ENCODE peak calls at places on chromosomes 2 and 18, in six cellular contexts. T, B, Z, D, Q and O are unnamed samples. For H3K4me1, the result is how much of the 10 kb centered on the place peaks cover.

GRCh38 chr2:224357098-224357901 is 44.6 kb downstream of the FAM124B start:
- DNase-seq in T (peak), B (no peak), Z (peak), D (no peak), Q (no peak), O (no peak)

GRCh38 chr2:8149011-8149410 is 532.8 kb upstream of the ID2 start:
- DNase-seq in T (no peak), B (no peak), Z (no peak), D (no peak), Q (no peak), O (no peak)

GRCh38 chr2:105427485-105427884 is 28.6 kb upstream of the FHL2 start:
- DNase-seq in T (no peak), B (no peak), Z (no peak), D (no peak), Q (no peak), O (no peak)

GRCh38 chr2:222448806-222449205 is 24.5 kb downstream of the SGPP2 start:
- DNase-seq in T (peak), B (no peak), Z (no peak), D (no peak), Q (peak), O (no peak)

GRCh38 chr18:35335861-35336260 is 8.4 kb downstream of the ZNF24 start:
- DNase-seq in T (no peak), B (no peak), Z (no peak), D (no peak), Q (no peak), O (no peak)

GRCh38 chr2:232147440-232148077 is 186.0 kb downstream of the DIS3L2 start:
- DNase-seq in T (no peak), B (no peak), Z (no peak), D (no peak), Q (no peak), O (no peak)

GRCh38 chr2:151049746-151050145 is 211.9 kb downstream of the RBM43 start:
- DNase-seq in T (no peak), B (no peak), Z (peak), D (no peak), Q (no peak), O (no peak)

GRCh38 chr2:240306185-240306584 is 129.3 kb upstream of the GPC1 start:
- DNase-seq in T (no peak), B (no peak), Z (no peak), D (no peak), Q (no peak), O (no peak)

GRCh38 chr2:134173338-134174016 is 80.4 kb upstream of the MGAT5 start:
- DNase-seq in T (no peak), B (no peak), Z (no peak), D (peak), Q (no peak), O (no peak)

GRCh38 chr2:18792226-18792629 is 202.9 kb upstream of the NT5C1B start:
- DNase-seq in T (no peak), B (no peak), Z (no peak), D (no peak), Q (peak), O (no peak)

GRCh38 chr2:193112986-193113385 is 918.3 kb upstream of the TMEFF2 start:
- DNase-seq in T (no peak), B (no peak), Z (no peak), D (no peak), Q (no peak), O (no peak)

GRCh38 chr2:65292461-65293127 is 65.0 kb downstream of the ACTR2 start:
- DNase-seq in T (no peak), B (no peak), Z (no peak), D (no peak), Q (no peak), O (no peak)

GRCh38 chr2:237305579-237305978 is 108.4 kb downstream of the COL6A3 start:
- DNase-seq in T (no peak), B (no peak), Z (no peak), D (no peak), Q (no peak), O (no peak)

GRCh38 chr2:29530281-29530680 is 391.1 kb downstream of the ALK start:
- DNase-seq in T (no peak), B (no peak), Z (no peak), D (no peak), Q (no peak), O (no peak)

GRCh38 chr18:33440384-33441043 is at the start of gene CCDC178:
- DNase-seq in T (peak), B (peak), Z (peak), D (peak), Q (peak), O (no peak)

GRCh38 chr2:58594175-58594574 is 353.1 kb upstream of the FANCL start:
- DNase-seq in T (no peak), B (no peak), Z (no peak), D (no peak), Q (no peak), O (no peak)

GRCh38 chr2:110755494-110756078 is 23.2 kb downstream of the ACOXL start:
- DNase-seq in T (no peak), B (no peak), Z (peak), D (no peak), Q (no peak), O (no peak)

GRCh38 chr2:33126973-33127372 is 180.2 kb downstream of the LTBP1 start:
- DNase-seq in T (no peak), B (no peak), Z (no peak), D (no peak), Q (no peak), O (no peak)

GRCh38 chr18:33579147-33579867 is 1.3 kb downstream of the ASXL3 start:
- DNase-seq in T (no peak), B (no peak), Z (peak), D (no peak), Q (no peak), O (no peak)

GRCh38 chr2:27078267-27079194 is at the start of gene EMILIN1:
- DNase-seq in T (peak), B (peak), Z (peak), D (no peak), Q (peak), O (peak)

GRCh38 chr2:39141346-39142011 is 20.6 kb upstream of the SOS1 start:
- DNase-seq in T (no peak), B (no peak), Z (no peak), D (no peak), Q (no peak), O (no peak)

GRCh38 chr2:31831585-31831984 is 179.2 kb downstream of the MEMO1 start:
- DNase-seq in T (no peak), B (no peak), Z (no peak), D (no peak), Q (no peak), O (no peak)

GRCh38 chr2:26957524-26957923 is 12.9 kb upstream of the MAPRE3 start:
- DNase-seq in T (no peak), B (no peak), Z (no peak), D (no peak), Q (no peak), O (no peak)

GRCh38 chr18:58012356-58012755 is 31.7 kb upstream of the NEDD4L start:
- DNase-seq in T (no peak), B (no peak), Z (no peak), D (no peak), Q (no peak), O (no peak)

GRCh38 chr2:217943379-217944321 is 59.1 kb downstream of the TNS1 start:
- DNase-seq in T (peak), B (peak), Z (peak), D (peak), Q (peak), O (peak)

GRCh38 chr2:169036717-169037450 is 5.8 kb upstream of the ABCB11 start:
- DNase-seq in T (no peak), B (no peak), Z (no peak), D (no peak), Q (no peak), O (no peak)

GRCh38 chr2:168935810-168936581 is 34.9 kb downstream of the G6PC2 start:
- DNase-seq in T (no peak), B (no peak), Z (peak), D (no peak), Q (no peak), O (no peak)

GRCh38 chr18:49922228-49922627 is 108.9 kb upstream of the ACAA2 start:
- DNase-seq in T (no peak), B (no peak), Z (no peak), D (no peak), Q (no peak), O (no peak)

GRCh38 chr2:109719871-109720270 is 74.2 kb upstream of the RGPD5 start:
- DNase-seq in T (no peak), B (no peak), Z (no peak), D (no peak), Q (no peak), O (peak)

GRCh38 chr18:66533693-66534092 is 70.2 kb downstream of the CDH19 start:
- DNase-seq in T (no peak), B (no peak), Z (no peak), D (no peak), Q (no peak), O (no peak)

GRCh38 chr2:11799826-11800225 is 53.4 kb downstream of the LPIN1 start:
- DNase-seq in T (no peak), B (no peak), Z (no peak), D (no peak), Q (no peak), O (no peak)

GRCh38 chr2:27716301-27717069 is 52.8 kb downstream of the SLC4A1AP start:
- DNase-seq in T (no peak), B (no peak), Z (no peak), D (no peak), Q (no peak), O (no peak)

GRCh38 chr2:31312898-31313297 is 78.9 kb downstream of the EHD3 start:
- DNase-seq in T (no peak), B (no peak), Z (no peak), D (no peak), Q (no peak), O (no peak)

GRCh38 chr2:80689106-80689505 is 384.6 kb upstream of the LRRTM1 start:
- DNase-seq in T (no peak), B (no peak), Z (no peak), D (no peak), Q (no peak), O (no peak)

GRCh38 chr18:71252351-71252862 is 963.6 kb downstream of the SOCS6 start:
- DNase-seq in T (no peak), B (no peak), Z (peak), D (no peak), Q (no peak), O (no peak)

GRCh38 chr2:12804141-12804857 is 87.6 kb downstream of the TRIB2 start:
- DNase-seq in T (no peak), B (no peak), Z (no peak), D (no peak), Q (no peak), O (no peak)

GRCh38 chr2:12493031-12493513 is 223.7 kb upstream of the TRIB2 start:
- DNase-seq in T (peak), B (no peak), Z (peak), D (no peak), Q (no peak), O (no peak)

GRCh38 chr2:34288016-34288415 is 688.9 kb upstream of the FAM98A start:
- DNase-seq in T (no peak), B (no peak), Z (no peak), D (no peak), Q (no peak), O (no peak)

DNA sequence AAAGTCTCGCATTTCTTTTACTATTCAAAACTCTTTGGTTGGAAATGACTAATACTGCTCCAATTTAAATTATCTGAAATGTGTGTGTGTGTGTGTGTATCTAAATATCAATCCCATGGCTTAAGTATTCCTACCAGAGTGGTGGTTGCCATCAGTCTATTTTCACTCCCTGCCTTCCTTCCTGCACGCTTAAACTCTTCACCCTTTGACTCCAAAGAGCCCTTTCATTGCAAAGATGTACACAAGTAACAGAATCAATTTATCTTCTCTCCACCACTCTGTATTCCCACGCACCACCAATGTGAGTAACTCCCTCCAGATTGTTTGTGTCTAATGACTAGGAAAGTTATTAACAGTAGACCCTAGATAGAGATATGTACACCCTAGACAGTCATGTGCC is 42.8 kb downstream of the ARL6IP6 start:
- DNase-seq in T (no peak), B (no peak), Z (no peak), D (no peak), Q (no peak), O (no peak)
- H3K4me1 ChIP-seq in T (under half), B (under half), Z (under half), D (under half), Q (under half), O (under half)

GRCh38 chr2:177212895-177213856 is 582 bp downstream of the HNRNPA3 start:
- DNase-seq in T (peak), B (peak), Z (peak), D (peak), Q (peak), O (peak)
- TF ChIP-seq POLR2A in T (peak), B (no peak), Z (peak), D (no peak), Q (no peak), O (no peak)

GRCh38 chr2:102187191-102188150 is 648 bp downstream of the IL1RL2 start:
- DNase-seq in T (peak), B (peak), Z (peak), D (peak), Q (peak), O (no peak)
- H3K4me1 ChIP-seq in T (under half), B (under half), Z (under half), D (under half), Q (under half), O (under half)

GRCh38 chr2:63300835-63301234 is 250.2 kb downstream of the OTX1 start:
- DNase-seq in T (no peak), B (no peak), Z (no peak), D (no peak), Q (no peak), O (no peak)
- TF ChIP-seq POLR2A in T (no peak), B (no peak), Z (no peak), D (no peak), Q (no peak), O (no peak)